ENCODE peak calls at places on chromosomes 7 and 10, in ten cellular contexts. One of them, this sample, is unnamed.

GRCh38 chr7:56091591-56091990 is 1.2 kb downstream of the PHKG1 start:
- DNase-seq in HepG2: no peak
- DNase-seq in stomach: no peak
- DNase-seq in ovary: no peak
- DNase-seq in A549: no peak
- DNase-seq in IMR-90: no peak
- DNase-seq in HCT116: no peak
- DNase-seq in Peyer's patch: no peak
- DNase-seq in GM12878: no peak
- DNase-seq in sigmoid colon: peak; percentile 90
- DNase-seq in this sample: peak; percentile 62

GRCh38 chr10:26491934-26492333 is 53.8 kb downstream of the APBB1IP start:
- DNase-seq in HCT116: no peak
- DNase-seq in Peyer's patch: no peak
- DNase-seq in GM12878: no peak
- DNase-seq in A549: no peak
- DNase-seq in stomach: no peak
- DNase-seq in IMR-90: no peak
- DNase-seq in HepG2: no peak
- DNase-seq in sigmoid colon: no peak
- DNase-seq in ovary: no peak
- DNase-seq in this sample: no peak

GRCh38 chr7:139682136-139683013 is 95.4 kb downstream of the HIPK2 start:
- DNase-seq in stomach: no peak
- DNase-seq in A549: peak; percentile 41
- DNase-seq in HepG2: peak; percentile 61
- DNase-seq in GM12878: no peak
- DNase-seq in ovary: no peak
- DNase-seq in IMR-90: peak; percentile 92
- DNase-seq in HCT116: peak; percentile 61
- DNase-seq in sigmoid colon: no peak
- DNase-seq in Peyer's patch: no peak
- DNase-seq in this sample: no peak

GRCh38 chr7:127383123-127383835 is 9.2 kb downstream of the ZNF800 start:
- DNase-seq in ovary: no peak
- DNase-seq in HepG2: no peak
- DNase-seq in A549: no peak
- DNase-seq in IMR-90: peak; percentile 32
- DNase-seq in sigmoid colon: no peak
- DNase-seq in Peyer's patch: no peak
- DNase-seq in HCT116: no peak
- DNase-seq in stomach: no peak
- DNase-seq in GM12878: no peak
- DNase-seq in this sample: no peak

GRCh38 chr10:48324580-48324979 is 18.1 kb downstream of the MAPK8 start:
- DNase-seq in stomach: no peak
- DNase-seq in sigmoid colon: no peak
- DNase-seq in HepG2: no peak
- DNase-seq in A549: no peak
- DNase-seq in HCT116: no peak
- DNase-seq in IMR-90: no peak
- DNase-seq in GM12878: no peak
- DNase-seq in Peyer's patch: no peak
- DNase-seq in ovary: no peak
- DNase-seq in this sample: no peak

GRCh38 chr10:3532644-3533043 is 252.4 kb downstream of the KLF6 start:
- DNase-seq in IMR-90: no peak
- DNase-seq in sigmoid colon: no peak
- DNase-seq in A549: peak; percentile 37
- DNase-seq in GM12878: no peak
- DNase-seq in ovary: no peak
- DNase-seq in HepG2: no peak
- DNase-seq in stomach: peak; percentile 21
- DNase-seq in Peyer's patch: no peak
- DNase-seq in HCT116: peak; percentile 23
- DNase-seq in this sample: no peak

GRCh38 chr7:79245623-79246249 is 207.7 kb downstream of the MAGI2 start:
- DNase-seq in HCT116: no peak
- DNase-seq in A549: no peak
- DNase-seq in ovary: no peak
- DNase-seq in stomach: no peak
- DNase-seq in sigmoid colon: no peak
- DNase-seq in HepG2: peak; percentile 3
- DNase-seq in IMR-90: no peak
- DNase-seq in GM12878: no peak
- DNase-seq in Peyer's patch: no peak
- DNase-seq in this sample: no peak

GRCh38 chr7:150973571-150974451 is 4.3 kb downstream of the KCNH2 start:
- DNase-seq in Peyer's patch: peak; percentile 79
- DNase-seq in A549: no peak
- DNase-seq in HepG2: no peak
- DNase-seq in sigmoid colon: no peak
- DNase-seq in ovary: no peak
- DNase-seq in HCT116: no peak
- DNase-seq in stomach: no peak
- DNase-seq in IMR-90: no peak
- DNase-seq in GM12878: no peak
- DNase-seq in this sample: no peak

GRCh38 chr7:29606287-29606721 is 42.7 kb downstream of the PRR15 start:
- DNase-seq in stomach: no peak
- DNase-seq in HCT116: no peak
- DNase-seq in GM12878: no peak
- DNase-seq in Peyer's patch: no peak
- DNase-seq in sigmoid colon: no peak
- DNase-seq in A549: peak; percentile 50
- DNase-seq in HepG2: peak; percentile 64
- DNase-seq in IMR-90: no peak
- DNase-seq in ovary: no peak
- DNase-seq in this sample: no peak

GRCh38 chr7:16989883-16990413 is 108.2 kb upstream of the AGR3 start:
- DNase-seq in GM12878: no peak
- DNase-seq in A549: peak; percentile 67
- DNase-seq in HCT116: peak; percentile 75
- DNase-seq in ovary: peak; percentile 10
- DNase-seq in stomach: peak; percentile 91
- DNase-seq in Peyer's patch: peak; percentile 17
- DNase-seq in sigmoid colon: peak; percentile 82
- DNase-seq in HepG2: peak; percentile 100
- DNase-seq in IMR-90: peak; percentile 80
- DNase-seq in this sample: peak; percentile 85

GRCh38 chr10:133162910-133163856 is 3.2 kb downstream of the KNDC1 start:
- DNase-seq in Peyer's patch: no peak
- DNase-seq in ovary: no peak
- DNase-seq in stomach: no peak
- DNase-seq in HCT116: no peak
- DNase-seq in GM12878: no peak
- DNase-seq in IMR-90: no peak
- DNase-seq in HepG2: no peak
- DNase-seq in sigmoid colon: peak; percentile 36
- DNase-seq in A549: no peak
- DNase-seq in this sample: no peak

GRCh38 chr10:24494777-24495176 is 228.9 kb downstream of the ARHGAP21 start:
- DNase-seq in GM12878: no peak
- DNase-seq in stomach: no peak
- DNase-seq in sigmoid colon: no peak
- DNase-seq in HCT116: no peak
- DNase-seq in A549: no peak
- DNase-seq in HepG2: no peak
- DNase-seq in IMR-90: no peak
- DNase-seq in ovary: no peak
- DNase-seq in Peyer's patch: no peak
- DNase-seq in this sample: no peak

GRCh38 chr10:6920072-6921019 is 340.3 kb upstream of the PRKCQ start:
- DNase-seq in IMR-90: peak; percentile 28
- DNase-seq in HepG2: peak; percentile 33
- DNase-seq in stomach: peak; percentile 82
- DNase-seq in ovary: peak; percentile 59
- DNase-seq in Peyer's patch: peak; percentile 82
- DNase-seq in sigmoid colon: peak; percentile 82
- DNase-seq in HCT116: peak; percentile 23
- DNase-seq in GM12878: no peak
- DNase-seq in A549: peak; percentile 72
- DNase-seq in this sample: peak; percentile 57
- TF ChIP-seq CTCF in IMR-90: peak; percentile 42
- TF ChIP-seq CTCF in HepG2: peak; percentile 84
- TF ChIP-seq CTCF in stomach: no peak
- TF ChIP-seq CTCF in ovary: peak; percentile 56
- TF ChIP-seq CTCF in Peyer's patch: peak; percentile 68
- TF ChIP-seq CTCF in sigmoid colon: peak; percentile 13
- TF ChIP-seq CTCF in HCT116: peak; percentile 42
- TF ChIP-seq CTCF in GM12878: peak; percentile 92
- TF ChIP-seq CTCF in A549: peak; percentile 72
- TF ChIP-seq CTCF in this sample: no peak

DNA sequence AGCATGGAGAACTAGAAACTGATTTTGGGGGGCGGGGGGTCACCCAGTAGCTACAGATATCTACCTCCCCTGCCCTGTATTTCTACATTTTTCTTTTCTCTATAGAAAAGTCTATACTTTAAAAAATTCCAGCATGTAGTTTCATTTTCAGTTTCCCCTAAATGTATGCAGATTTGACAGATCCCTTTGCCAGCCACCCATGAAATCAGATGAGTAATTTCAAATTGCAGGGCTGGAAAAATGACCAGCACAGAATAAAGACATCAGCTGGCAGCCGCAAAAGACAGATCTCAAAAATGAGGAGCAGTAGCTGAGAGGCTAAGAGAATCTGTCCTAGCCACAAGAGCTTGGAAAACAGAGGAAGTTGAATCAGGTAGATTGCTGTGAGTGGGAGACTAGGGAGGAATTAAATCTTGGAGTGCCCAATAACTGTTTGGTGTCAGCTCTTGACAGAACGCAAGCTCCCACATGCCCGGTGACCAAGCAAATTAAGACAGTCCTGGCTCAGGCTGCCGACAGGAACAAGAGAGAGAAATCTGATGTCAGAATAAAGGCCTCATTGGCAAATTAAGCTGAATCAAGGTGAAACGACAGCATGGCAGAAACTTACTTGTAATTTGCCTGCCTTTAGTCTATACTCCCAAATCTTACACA is 24.5 kb downstream of the ADRB1 start:
- DNase-seq in sigmoid colon: no peak
- DNase-seq in HepG2: no peak
- DNase-seq in GM12878: no peak
- DNase-seq in IMR-90: no peak
- DNase-seq in stomach: no peak
- DNase-seq in A549: no peak
- DNase-seq in Peyer's patch: no peak
- DNase-seq in ovary: no peak
- DNase-seq in HCT116: no peak
- DNase-seq in this sample: peak; percentile 69
- H3K4me3 ChIP-seq in sigmoid colon: no peak overlapping the region
- H3K4me3 ChIP-seq in HepG2: no peak overlapping the region
- H3K4me3 ChIP-seq in GM12878: no peak overlapping the region
- H3K4me3 ChIP-seq in IMR-90: no peak overlapping the region
- H3K4me3 ChIP-seq in stomach: no peak overlapping the region
- H3K4me3 ChIP-seq in A549: no peak overlapping the region
- H3K4me3 ChIP-seq in Peyer's patch: no peak overlapping the region
- H3K4me3 ChIP-seq in ovary: no peak overlapping the region
- H3K4me3 ChIP-seq in HCT116: no peak overlapping the region
- H3K4me3 ChIP-seq in this sample: no peak overlapping the region

GRCh38 chr7:148883233-148884048 is 650 bp downstream of the EZH2 start:
- DNase-seq in A549: peak; percentile 28
- DNase-seq in HCT116: no peak
- DNase-seq in ovary: peak; percentile 32
- DNase-seq in GM12878: no peak
- DNase-seq in stomach: peak; percentile 34
- DNase-seq in sigmoid colon: peak; percentile 75
- DNase-seq in HepG2: no peak
- DNase-seq in IMR-90: no peak
- DNase-seq in Peyer's patch: peak; percentile 50
- DNase-seq in this sample: peak; percentile 25

GRCh38 chr7:148882668-148883232 is 1.3 kb downstream of the EZH2 start:
- DNase-seq in GM12878: no peak
- DNase-seq in HCT116: no peak
- DNase-seq in HepG2: no peak
- DNase-seq in A549: no peak
- DNase-seq in sigmoid colon: no peak
- DNase-seq in IMR-90: no peak
- DNase-seq in Peyer's patch: no peak
- DNase-seq in stomach: no peak
- DNase-seq in ovary: no peak
- DNase-seq in this sample: no peak

GRCh38 chr7:148882192-148882591 is 1.9 kb downstream of the EZH2 start:
- DNase-seq in HCT116: no peak
- DNase-seq in ovary: no peak
- DNase-seq in stomach: no peak
- DNase-seq in HepG2: no peak
- DNase-seq in IMR-90: no peak
- DNase-seq in Peyer's patch: no peak
- DNase-seq in GM12878: no peak
- DNase-seq in sigmoid colon: no peak
- DNase-seq in A549: no peak
- DNase-seq in this sample: no peak

GRCh38 chr7:148884299-148885022 is 370 bp upstream of the EZH2 start:
- DNase-seq in GM12878: peak; percentile 56
- DNase-seq in sigmoid colon: peak; percentile 96
- DNase-seq in ovary: peak; percentile 90
- DNase-seq in IMR-90: peak; percentile 87
- DNase-seq in A549: peak; percentile 94
- DNase-seq in HepG2: peak; percentile 80
- DNase-seq in Peyer's patch: peak; percentile 90
- DNase-seq in stomach: peak; percentile 94
- DNase-seq in HCT116: peak; percentile 74
- DNase-seq in this sample: peak; percentile 90

GRCh38 chr7:148884049-148884298 is at the start of gene EZH2:
- DNase-seq in IMR-90: no peak
- DNase-seq in A549: no peak
- DNase-seq in GM12878: no peak
- DNase-seq in stomach: no peak
- DNase-seq in Peyer's patch: no peak
- DNase-seq in HepG2: no peak
- DNase-seq in ovary: no peak
- DNase-seq in sigmoid colon: no peak
- DNase-seq in HCT116: no peak
- DNase-seq in this sample: peak; percentile 19
- TF ChIP-seq POLR2A in IMR-90: peak; percentile 51
- TF ChIP-seq POLR2A in A549: peak; percentile 76
- TF ChIP-seq POLR2A in GM12878: peak; percentile 83
- TF ChIP-seq POLR2A in stomach: no peak
- TF ChIP-seq POLR2A in Peyer's patch: no peak
- TF ChIP-seq POLR2A in HepG2: peak; percentile 78
- TF ChIP-seq POLR2A in ovary: no peak
- TF ChIP-seq POLR2A in sigmoid colon: no peak
- TF ChIP-seq POLR2A in HCT116: peak; percentile 81
- TF ChIP-seq POLR2A in this sample: no peak

DNA sequence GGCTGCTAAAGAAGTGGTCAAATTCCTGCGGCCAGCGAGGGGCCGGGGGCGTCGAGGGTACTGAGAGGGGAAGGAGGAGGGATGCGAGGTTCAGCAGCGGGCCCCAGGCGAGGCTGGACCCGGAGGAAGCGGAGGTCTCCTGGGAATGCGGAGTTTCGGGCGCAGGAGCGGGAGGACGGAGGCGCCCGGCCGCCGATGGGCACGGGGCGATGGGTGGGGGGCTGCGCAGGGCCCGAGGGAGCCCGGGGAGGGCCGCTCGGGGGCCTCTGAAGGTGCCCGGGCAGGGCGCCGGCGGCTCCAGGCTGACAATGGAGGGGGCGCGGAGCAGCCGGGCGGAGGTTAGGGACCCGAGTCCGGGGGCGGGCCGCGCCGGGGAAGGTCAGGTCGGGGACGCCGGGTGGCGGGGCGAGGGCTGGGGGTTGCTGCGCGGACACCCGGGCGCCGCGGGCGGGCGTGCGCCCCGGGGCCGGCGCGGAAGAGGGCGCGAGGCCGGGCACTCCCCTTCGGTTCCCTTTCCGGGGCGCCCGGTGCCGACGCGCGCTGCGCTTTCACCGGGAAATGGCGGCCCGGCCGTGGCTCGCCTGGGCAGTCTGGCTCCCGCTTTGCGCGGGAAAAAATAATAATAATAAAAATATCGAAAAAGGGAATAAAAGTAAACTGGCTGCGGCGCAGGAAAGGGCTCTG is 708 bp downstream of the MACROH2A2 start:
- DNase-seq in sigmoid colon: no peak
- DNase-seq in HCT116: no peak
- DNase-seq in IMR-90: no peak
- DNase-seq in Peyer's patch: no peak
- DNase-seq in ovary: peak; percentile 15
- DNase-seq in HepG2: no peak
- DNase-seq in A549: no peak
- DNase-seq in stomach: no peak
- DNase-seq in GM12878: no peak
- DNase-seq in this sample: no peak
- TF ChIP-seq CTCF in sigmoid colon: no peak
- TF ChIP-seq CTCF in HCT116: no peak
- TF ChIP-seq CTCF in IMR-90: no peak
- TF ChIP-seq CTCF in Peyer's patch: no peak
- TF ChIP-seq CTCF in ovary: no peak
- TF ChIP-seq CTCF in HepG2: no peak
- TF ChIP-seq CTCF in A549: no peak
- TF ChIP-seq CTCF in stomach: no peak
- TF ChIP-seq CTCF in GM12878: no peak
- TF ChIP-seq CTCF in this sample: no peak

This sample was measured in breast epithelium.